ENCODE peak calls at places on chromosomes 4 and X, in seven cellular contexts. V is gastrocnemius medialis, R is HCT116, N is body of pancreas, E is K562, U is right lobe of liver, S is GM12878. K is an unnamed sample.

GRCh38 chr4:148044889-148045352 is 313.0 kb downstream of the ARHGAP10 start:
- ATAC-seq in S (peak; percentile 94), R (peak; percentile 60), E (peak; percentile 73), V (peak; percentile 58), U (peak; percentile 45), N (no peak), K (no peak)

GRCh38 chr4:121764702-121765367 is at the start of gene SMIM43:
- ATAC-seq in R (no peak), E (no peak), S (peak; percentile 42), N (no peak), U (no peak), V (no peak), K (no peak)

GRCh38 chr4:54082168-54082567 is 17.8 kb upstream of the CHIC2 start:
- ATAC-seq in E (no peak), U (no peak), S (no peak), V (peak; percentile 40), R (peak; percentile 90), N (no peak), K (peak; percentile 82)

GRCh38 chr4:66899422-66900065 is 645.8 kb downstream of the CENPC start:
- ATAC-seq in S (no peak), R (no peak), N (no peak), U (no peak), E (no peak), V (no peak), K (no peak)

GRCh38 chr4:15921592-15921932 is 17.0 kb downstream of the FGFBP1 start:
- ATAC-seq in S (no peak), E (no peak), V (no peak), R (peak; percentile 54), U (no peak), N (no peak), K (peak; percentile 20)

GRCh38 chr4:10114147-10114546 is 2.5 kb downstream of the WDR1 start:
- ATAC-seq in S (no peak), R (no peak), U (no peak), N (no peak), E (no peak), V (no peak), K (no peak)

GRCh38 chr4:37673523-37674192 is 12.5 kb downstream of the RELL1 start:
- ATAC-seq in S (no peak), R (no peak), E (no peak), N (no peak), V (no peak), U (no peak), K (no peak)

GRCh38 chr4:159256037-159256436 is 153.2 kb downstream of the RAPGEF2 start:
- ATAC-seq in R (peak; percentile 55), S (no peak), N (no peak), E (no peak), V (no peak), U (no peak), K (no peak)

GRCh38 chrX:96835660-96836289 is 47.9 kb upstream of the RPA4 start:
- ATAC-seq in N (no peak), S (peak; percentile 92), R (no peak), U (no peak), V (no peak), E (no peak), K (no peak)

GRCh38 chrX:47112316-47112954 is 32.1 kb downstream of the NDUFB11 start:
- ATAC-seq in E (peak; percentile 33), R (peak; percentile 25), U (peak; percentile 79), N (no peak), S (no peak), V (no peak), K (no peak)

GRCh38 chr4:161360982-161361381 is 802.8 kb downstream of the FSTL5 start:
- ATAC-seq in R (no peak), V (no peak), N (no peak), E (no peak), U (no peak), S (no peak), K (no peak)

GRCh38 chrX:139725720-139726119 is 17.8 kb upstream of the MCF2 start:
- ATAC-seq in V (no peak), S (peak; percentile 98), N (no peak), R (no peak), U (no peak), E (no peak), K (no peak)

GRCh38 chr4:95190751-95191436 is 357.9 kb downstream of the UNC5C start:
- ATAC-seq in N (no peak), E (peak; percentile 72), V (no peak), U (no peak), R (no peak), S (no peak), K (no peak)

DNA sequence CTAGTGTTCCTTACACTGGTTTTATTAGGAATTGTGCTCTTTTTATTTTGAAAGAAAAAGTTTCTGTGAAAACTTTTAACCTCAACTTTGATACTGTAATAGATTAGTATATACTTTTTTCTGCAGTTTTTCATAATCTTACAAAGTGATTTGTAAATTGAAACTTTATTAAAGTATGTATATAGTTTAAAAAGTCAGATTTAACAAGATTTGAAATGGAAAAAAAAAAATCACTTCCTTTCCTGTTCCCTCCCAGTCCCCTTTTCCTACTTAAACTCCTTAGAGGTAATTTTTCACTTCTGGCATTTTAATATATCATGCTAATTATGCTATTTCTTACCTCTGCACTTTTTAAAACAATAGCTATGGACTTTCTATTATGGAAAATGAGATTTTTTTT is 49.3 kb downstream of the PAQR3 start:
- ATAC-seq in S (no peak), R (no peak), E (no peak), N (no peak), U (no peak), V (no peak), K (no peak)
- TF ChIP-seq POLR2A in S (no peak), R (no peak), E (no peak), N (no peak), U (no peak), V (no peak), K (no peak)

GRCh38 chr4:76148142-76148849 is at the start of gene NUP54:
- ATAC-seq in S (peak; percentile 97), R (peak; percentile 91), V (peak; percentile 98), N (peak; percentile 99), E (peak; percentile 91), U (peak; percentile 99), K (peak; percentile 99)
- TF ChIP-seq POLR2A in S (peak; percentile 95), R (peak; percentile 78), V (peak; percentile 81), N (peak; percentile 95), E (peak; percentile 97), U (peak; percentile 87), K (peak; percentile 69)

GRCh38 chrX:153886915-153887314 is 942 bp upstream of the L1CAM start:
- ATAC-seq in N (no peak), U (no peak), S (no peak), E (no peak), V (no peak), R (no peak), K (no peak)

GRCh38 chrX:153884136-153885076 is 1.6 kb downstream of the L1CAM start:
- ATAC-seq in R (peak; percentile 75), S (peak; percentile 48), U (no peak), N (no peak), E (no peak), V (no peak), K (no peak)

GRCh38 chrX:153885208-153885787 is 675 bp downstream of the L1CAM start:
- ATAC-seq in U (no peak), N (no peak), R (peak; percentile 57), S (no peak), E (peak; percentile 45), V (no peak), K (no peak)

GRCh38 chrX:153887385-153887784 is 1.4 kb upstream of the L1CAM start:
- ATAC-seq in V (no peak), U (no peak), E (peak; percentile 35), S (no peak), N (no peak), R (no peak), K (no peak)

DNA sequence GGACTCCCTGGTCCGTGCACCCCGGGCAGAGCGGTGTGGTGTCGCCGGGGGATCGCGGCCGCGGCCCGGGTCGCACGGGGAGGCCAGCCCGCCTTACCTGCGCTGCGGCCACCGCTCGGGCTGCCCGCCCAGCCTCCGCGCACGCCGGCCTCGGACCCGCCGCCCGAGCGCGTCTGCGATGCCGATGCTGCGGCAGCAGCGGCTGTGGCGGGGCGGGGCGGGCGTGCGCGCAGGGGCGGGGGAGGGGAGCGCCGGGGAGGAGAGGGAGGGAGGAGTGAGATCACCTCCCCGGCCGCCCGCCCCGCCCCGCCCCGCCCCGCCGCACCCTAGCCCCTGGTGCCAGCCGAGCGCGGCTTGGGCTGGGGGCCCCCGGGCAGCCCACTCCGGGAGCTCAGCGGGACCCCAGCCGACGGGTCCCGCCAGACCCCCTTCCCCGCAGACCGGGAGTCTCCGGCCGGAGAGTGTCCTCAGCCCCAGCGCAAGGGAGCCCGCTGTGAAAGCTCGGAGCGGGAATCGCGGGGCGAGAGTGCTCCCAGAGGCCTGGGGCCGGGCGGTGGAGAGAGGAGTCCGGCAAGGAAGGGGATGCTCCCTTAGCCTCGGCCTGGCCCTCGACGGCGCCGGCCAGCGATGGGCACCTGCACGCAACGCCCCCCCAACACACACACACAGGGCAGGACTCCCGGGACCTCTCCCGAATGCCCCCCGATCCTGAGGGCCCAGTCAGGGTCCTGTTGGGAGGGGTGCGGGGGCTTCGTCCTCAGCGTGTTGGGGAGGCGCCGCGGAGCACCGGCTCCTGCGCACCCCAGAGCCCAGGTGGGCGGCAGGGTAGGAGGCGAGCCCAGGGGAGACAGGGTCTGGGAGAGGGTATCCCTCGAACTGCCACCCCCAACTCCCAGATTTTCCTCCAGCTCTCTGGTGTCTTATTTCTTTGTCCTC is at the start of gene L1CAM:
- ATAC-seq in U (no peak), S (no peak), N (peak; percentile 38), V (no peak), E (peak; percentile 71), R (peak; percentile 66), K (peak; percentile 16)
- TF ChIP-seq POLR2A in U (no peak), S (no peak), N (no peak), V (no peak), E (no peak), R (no peak), K (no peak)

DNA sequence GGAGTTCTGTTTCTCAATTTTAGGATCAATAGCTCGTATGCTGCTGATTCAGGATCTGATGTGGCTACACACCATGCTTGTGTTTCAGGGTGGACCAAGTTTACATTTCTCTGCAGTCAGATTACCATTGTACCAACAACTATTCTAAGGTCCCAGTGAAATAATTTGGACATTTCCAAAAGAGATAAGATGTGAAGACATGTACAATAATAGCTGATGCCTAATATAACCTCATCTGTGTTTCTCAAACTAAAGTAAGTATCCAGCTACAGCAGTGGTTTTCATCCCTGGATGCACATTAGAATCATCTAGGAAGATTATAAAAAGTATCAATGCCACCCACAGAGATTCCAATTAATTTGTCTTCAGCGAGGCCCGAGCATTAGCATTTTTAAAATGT is 209.7 kb downstream of the ANTXR2 start:
- ATAC-seq in E (no peak), R (no peak), N (no peak), S (no peak), U (no peak), V (no peak), K (no peak)
- TF ChIP-seq POLR2A in E (no peak), R (no peak), N (no peak), S (no peak), U (no peak), V (no peak), K (no peak)